ENCODE peak calls at places on chromosomes 2 and 18, in five cellular contexts. One of them, this sample, is unnamed.

GRCh38 chr2:169732075-169732474 is 1.6 kb upstream of the KLHL23 start:
- DNase-seq in HTR-8/SVneo: no peak
- DNase-seq in fibroblast of lung: no peak
- DNase-seq in HFF-Myc: no peak
- DNase-seq in effector CD4-positive, alpha-beta T cell: no peak
- DNase-seq in this sample: no peak

GRCh38 chr2:140990416-140990815 is 1140.4 kb downstream of the LRP1B start:
- DNase-seq in HTR-8/SVneo: peak
- DNase-seq in fibroblast of lung: peak
- DNase-seq in HFF-Myc: peak
- DNase-seq in effector CD4-positive, alpha-beta T cell: no peak
- DNase-seq in this sample: no peak

GRCh38 chr2:225437319-225437718 is 37.8 kb downstream of the NYAP2 start:
- DNase-seq in HTR-8/SVneo: no peak
- DNase-seq in fibroblast of lung: no peak
- DNase-seq in HFF-Myc: no peak
- DNase-seq in effector CD4-positive, alpha-beta T cell: no peak
- DNase-seq in this sample: no peak

GRCh38 chr2:221502270-221502973 is 69.7 kb downstream of the EPHA4 start:
- DNase-seq in HTR-8/SVneo: peak
- DNase-seq in fibroblast of lung: peak
- DNase-seq in HFF-Myc: no peak
- DNase-seq in effector CD4-positive, alpha-beta T cell: no peak
- DNase-seq in this sample: no peak

GRCh38 chr2:221750317-221750716 is 178.2 kb upstream of the EPHA4 start:
- DNase-seq in HTR-8/SVneo: no peak
- DNase-seq in fibroblast of lung: peak
- DNase-seq in HFF-Myc: no peak
- DNase-seq in effector CD4-positive, alpha-beta T cell: no peak
- DNase-seq in this sample: no peak

GRCh38 chr2:46229134-46230063 is 67.8 kb upstream of the EPAS1 start:
- DNase-seq in HTR-8/SVneo: no peak
- DNase-seq in fibroblast of lung: no peak
- DNase-seq in HFF-Myc: no peak
- DNase-seq in effector CD4-positive, alpha-beta T cell: no peak
- DNase-seq in this sample: no peak

GRCh38 chr2:202643012-202643858 is 8.5 kb downstream of the FAM117B start:
- DNase-seq in HTR-8/SVneo: no peak
- DNase-seq in fibroblast of lung: no peak
- DNase-seq in HFF-Myc: no peak
- DNase-seq in effector CD4-positive, alpha-beta T cell: no peak
- DNase-seq in this sample: no peak

GRCh38 chr18:34709631-34710429 is at the start of gene DTNA:
- DNase-seq in HTR-8/SVneo: no peak
- DNase-seq in fibroblast of lung: peak
- DNase-seq in HFF-Myc: peak
- DNase-seq in effector CD4-positive, alpha-beta T cell: no peak
- DNase-seq in this sample: no peak

GRCh38 chr2:130341562-130342019 is 1.1 kb upstream of the IMP4 start:
- DNase-seq in HTR-8/SVneo: no peak
- DNase-seq in fibroblast of lung: no peak
- DNase-seq in HFF-Myc: no peak
- DNase-seq in effector CD4-positive, alpha-beta T cell: no peak
- DNase-seq in this sample: no peak

GRCh38 chr2:48768669-48769068 is 13.1 kb upstream of the LHCGR start:
- DNase-seq in HTR-8/SVneo: no peak
- DNase-seq in fibroblast of lung: no peak
- DNase-seq in HFF-Myc: no peak
- DNase-seq in effector CD4-positive, alpha-beta T cell: no peak
- DNase-seq in this sample: no peak

GRCh38 chr18:40152859-40153258 is 1802.2 kb upstream of the PIK3C3 start:
- DNase-seq in HTR-8/SVneo: no peak
- DNase-seq in fibroblast of lung: peak
- DNase-seq in HFF-Myc: no peak
- DNase-seq in effector CD4-positive, alpha-beta T cell: no peak
- DNase-seq in this sample: no peak

GRCh38 chr2:102114851-102115497 is 27.6 kb upstream of the IL1R1 start:
- DNase-seq in HTR-8/SVneo: no peak
- DNase-seq in fibroblast of lung: peak
- DNase-seq in HFF-Myc: no peak
- DNase-seq in effector CD4-positive, alpha-beta T cell: no peak
- DNase-seq in this sample: no peak

GRCh38 chr2:190503088-190503487 is 31.4 kb downstream of the NEMP2 start:
- DNase-seq in HTR-8/SVneo: no peak
- DNase-seq in fibroblast of lung: no peak
- DNase-seq in HFF-Myc: no peak
- DNase-seq in effector CD4-positive, alpha-beta T cell: no peak
- DNase-seq in this sample: no peak

GRCh38 chr2:47336259-47337238 is 66.4 kb upstream of the MSH2 start:
- DNase-seq in HTR-8/SVneo: no peak
- DNase-seq in fibroblast of lung: no peak
- DNase-seq in HFF-Myc: no peak
- DNase-seq in effector CD4-positive, alpha-beta T cell: no peak
- DNase-seq in this sample: no peak

GRCh38 chr2:46296216-46296839 is 879 bp upstream of the EPAS1 start:
- DNase-seq in HTR-8/SVneo: no peak
- DNase-seq in fibroblast of lung: no peak
- DNase-seq in HFF-Myc: no peak
- DNase-seq in effector CD4-positive, alpha-beta T cell: no peak
- DNase-seq in this sample: no peak

GRCh38 chr2:43854671-43855070 is 15.9 kb downstream of the ABCG8 start:
- DNase-seq in HTR-8/SVneo: no peak
- DNase-seq in fibroblast of lung: no peak
- DNase-seq in HFF-Myc: no peak
- DNase-seq in effector CD4-positive, alpha-beta T cell: no peak
- DNase-seq in this sample: no peak

This sample was measured in activated T-cell treated with anti-CD3 and anti-CD28 coated beads, Interleukin-2, amount 50 U/mL, for 4 hours.